ENCODE peak calls at places on chromosomes 11 and 22, in seven cellular contexts. L, G, Q, I, B, M and H are unnamed samples.

GRCh38 chr11:67387074-67387473 is 4.7 kb upstream of the RAD9A start:
- DNase-seq in L (no peak), G (no peak), Q (no peak), I (no peak), B (no peak), M (no peak), H (no peak)

GRCh38 chr22:33018232-33018864 is 39.8 kb downstream of the SYN3 start:
- DNase-seq in L (peak), G (peak), Q (peak), I (no peak), B (peak), M (peak), H (peak)

GRCh38 chr22:35380537-35381423 is at the start of gene HMOX1:
- DNase-seq in L (peak), G (peak), Q (peak), I (peak), B (peak), M (peak), H (peak)

GRCh38 chr11:100801225-100801999 is 114.3 kb downstream of the ARHGAP42 start:
- DNase-seq in L (no peak), G (no peak), Q (no peak), I (no peak), B (no peak), M (no peak), H (no peak)

GRCh38 chr11:69541501-69542313 is 60.2 kb downstream of the LINC01488 start:
- DNase-seq in L (peak), G (no peak), Q (peak), I (no peak), B (no peak), M (no peak), H (no peak)

GRCh38 chr11:94417386-94417987 is 16.3 kb upstream of the GPR83 start:
- DNase-seq in L (no peak), G (no peak), Q (peak), I (no peak), B (no peak), M (no peak), H (no peak)

GRCh38 chr11:129375731-129376657 is at the start of gene BARX2:
- DNase-seq in L (peak), G (peak), Q (peak), I (no peak), B (peak), M (no peak), H (peak)

GRCh38 chr11:85699957-85700741 is 14.2 kb upstream of the CCDC89 start:
- DNase-seq in L (no peak), G (no peak), Q (no peak), I (no peak), B (no peak), M (no peak), H (no peak)

GRCh38 chr11:70070736-70071135 is 7.4 kb upstream of the ANO1 start:
- DNase-seq in L (no peak), G (no peak), Q (no peak), I (no peak), B (no peak), M (no peak), H (no peak)

GRCh38 chr11:101127348-101127698 is 2.3 kb downstream of the PGR start:
- DNase-seq in L (peak), G (peak), Q (no peak), I (no peak), B (peak), M (no peak), H (peak)

GRCh38 chr22:25235547-25236290 is 16.3 kb downstream of the CRYBB2 start:
- DNase-seq in L (peak), G (peak), Q (peak), I (peak), B (peak), M (peak), H (peak)

GRCh38 chr11:17793642-17794170 is 59.1 kb downstream of the KCNC1 start:
- DNase-seq in L (no peak), G (no peak), Q (no peak), I (no peak), B (no peak), M (no peak), H (no peak)

GRCh38 chr11:112085822-112086421 is 634 bp downstream of the TIMM8B start:
- DNase-seq in L (no peak), G (peak), Q (peak), I (peak), B (peak), M (no peak), H (peak)

GRCh38 chr11:12150831-12151382 is 40.5 kb downstream of the MICAL2 start:
- DNase-seq in L (no peak), G (no peak), Q (peak), I (no peak), B (peak), M (no peak), H (no peak)

GRCh38 chr11:129373489-129373953 is 2.1 kb upstream of the BARX2 start:
- DNase-seq in L (no peak), G (no peak), Q (no peak), I (no peak), B (no peak), M (no peak), H (no peak)

GRCh38 chr22:45708145-45708544 is 36.5 kb downstream of the ATXN10 start:
- DNase-seq in L (no peak), G (no peak), Q (no peak), I (no peak), B (no peak), M (no peak), H (no peak)

GRCh38 chr11:1563149-1563638 is 8.9 kb downstream of the DUSP8 start:
- DNase-seq in L (no peak), G (no peak), Q (no peak), I (no peak), B (no peak), M (no peak), H (no peak)

GRCh38 chr22:32699686-32700085 is 101.8 kb upstream of the TIMP3 start:
- DNase-seq in L (no peak), G (no peak), Q (no peak), I (no peak), B (no peak), M (no peak), H (no peak)

GRCh38 chr11:109298865-109299264 is 123.1 kb upstream of the C11orf87 start:
- DNase-seq in L (no peak), G (no peak), Q (no peak), I (no peak), B (no peak), M (no peak), H (no peak)

GRCh38 chr22:45709866-45710265 is 38.2 kb downstream of the ATXN10 start:
- DNase-seq in L (no peak), G (no peak), Q (peak), I (no peak), B (no peak), M (no peak), H (no peak)

GRCh38 chr11:82653752-82654151 is 79.9 kb downstream of the FAM181B start:
- DNase-seq in L (no peak), G (no peak), Q (no peak), I (no peak), B (no peak), M (no peak), H (no peak)

GRCh38 chr11:12377106-12377823 is at the start of gene PARVA:
- DNase-seq in L (peak), G (peak), Q (peak), I (no peak), B (peak), M (peak), H (peak)

GRCh38 chr22:27011131-27011530 is 353.7 kb downstream of the MIAT start:
- DNase-seq in L (no peak), G (no peak), Q (no peak), I (no peak), B (no peak), M (no peak), H (no peak)

GRCh38 chr11:60170566-60170965 is 12.3 kb downstream of the MS4A6A start:
- DNase-seq in L (no peak), G (no peak), Q (no peak), I (no peak), B (no peak), M (no peak), H (no peak)

GRCh38 chr11:18365736-18366135 is 28.6 kb upstream of the LDHA start:
- DNase-seq in L (no peak), G (no peak), Q (no peak), I (no peak), B (no peak), M (no peak), H (no peak)

GRCh38 chr11:28701760-28702449 is 593.7 kb downstream of the METTL15 start:
- DNase-seq in L (peak), G (no peak), Q (no peak), I (no peak), B (no peak), M (no peak), H (peak)

GRCh38 chr22:38097557-38098409 is 12.7 kb downstream of the BAIAP2L2 start:
- DNase-seq in L (no peak), G (peak), Q (peak), I (no peak), B (no peak), M (no peak), H (no peak)

GRCh38 chr11:1825039-1825740 is 9.6 kb upstream of the SYT8 start:
- DNase-seq in L (peak), G (peak), Q (no peak), I (no peak), B (peak), M (no peak), H (no peak)

DNA sequence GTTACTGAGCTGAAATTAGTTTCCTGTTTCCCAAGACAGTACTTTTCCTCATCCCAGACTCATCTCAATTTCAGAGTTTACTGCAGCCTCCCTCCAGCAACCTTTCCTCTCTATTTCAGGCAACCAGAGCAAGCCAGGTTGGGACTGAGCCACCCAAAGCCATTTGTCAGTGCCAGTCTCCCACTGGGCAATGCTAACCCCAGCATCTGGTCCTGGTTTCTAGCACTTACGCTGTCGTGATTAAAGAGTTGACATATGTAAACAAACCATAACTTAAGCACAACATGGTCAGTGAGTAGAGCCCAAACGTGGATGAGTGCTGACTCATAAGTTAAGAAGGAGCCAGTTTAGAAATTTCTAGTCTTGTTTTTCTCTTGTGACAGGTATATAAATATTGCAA is 119.6 kb upstream of the BLID start:
- DNase-seq in L (peak), G (no peak), Q (peak), I (peak), B (no peak), M (no peak), H (no peak)
- H3K27ac ChIP-seq in L (peak), G (no peak), Q (peak), I (peak), B (peak), M (no peak), H (no peak)

DNA sequence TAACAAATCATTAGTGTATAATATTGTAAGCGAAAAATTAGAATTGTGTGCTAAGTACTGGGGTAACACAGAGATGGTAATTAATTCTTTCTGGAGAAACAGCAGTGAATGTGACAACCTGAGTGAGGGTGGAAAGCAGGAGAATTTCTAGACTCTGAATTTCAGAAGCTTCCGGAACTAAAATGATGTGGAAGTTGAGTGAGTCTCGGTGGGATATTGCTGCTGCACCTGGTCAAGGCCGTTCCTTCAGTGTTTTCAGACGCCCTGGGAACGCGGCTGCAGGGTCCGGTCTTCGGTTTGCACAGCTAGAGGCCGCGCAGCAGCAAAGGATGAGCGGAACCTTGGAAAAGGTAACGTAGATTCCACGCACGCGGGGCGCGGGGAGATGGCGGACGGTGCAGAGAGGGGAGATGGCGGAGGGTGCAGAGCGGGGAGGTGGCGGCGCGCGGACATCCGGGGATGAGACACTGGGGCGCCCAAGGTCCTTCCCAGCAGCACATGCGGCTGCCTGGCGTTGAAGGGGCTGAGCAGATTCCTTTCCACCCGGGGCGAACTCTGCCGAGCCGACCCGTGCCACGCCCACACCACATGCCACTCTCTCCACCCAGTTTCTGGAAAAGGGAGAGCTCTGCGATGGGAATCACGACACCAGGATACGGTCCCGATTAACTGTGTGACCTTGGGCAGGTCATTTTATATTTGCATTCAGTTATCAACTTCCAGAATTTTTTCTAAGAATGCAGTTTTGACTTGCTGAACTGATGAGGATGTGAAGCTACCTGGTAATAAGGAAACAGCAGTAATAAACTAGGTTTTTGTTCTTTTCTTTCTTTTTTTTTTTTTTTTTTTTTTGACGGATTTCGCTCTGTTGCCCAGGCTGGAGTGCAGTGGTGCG is at the start of gene MRPL48:
- DNase-seq in L (peak), G (peak), Q (peak), I (peak), B (peak), M (peak), H (peak)
- TF ChIP-seq POLR2A in L (peak), G (peak), Q (no peak), I (no peak), B (peak), M (peak), H (peak)

GRCh38 chr22:41305646-41306045 is 4.3 kb downstream of the ZC3H7B start:
- DNase-seq in L (no peak), G (peak), Q (peak), I (no peak), B (no peak), M (no peak), H (peak)

GRCh38 chr22:41310336-41310735 is 9.0 kb downstream of the ZC3H7B start:
- DNase-seq in L (no peak), G (no peak), Q (no peak), I (no peak), B (no peak), M (no peak), H (no peak)

GRCh38 chr22:41311487-41311886 is 10.2 kb downstream of the ZC3H7B start:
- DNase-seq in L (no peak), G (no peak), Q (no peak), I (no peak), B (no peak), M (no peak), H (no peak)

GRCh38 chr22:41308054-41308453 is 6.7 kb downstream of the ZC3H7B start:
- DNase-seq in L (no peak), G (no peak), Q (peak), I (no peak), B (no peak), M (no peak), H (no peak)

DNA sequence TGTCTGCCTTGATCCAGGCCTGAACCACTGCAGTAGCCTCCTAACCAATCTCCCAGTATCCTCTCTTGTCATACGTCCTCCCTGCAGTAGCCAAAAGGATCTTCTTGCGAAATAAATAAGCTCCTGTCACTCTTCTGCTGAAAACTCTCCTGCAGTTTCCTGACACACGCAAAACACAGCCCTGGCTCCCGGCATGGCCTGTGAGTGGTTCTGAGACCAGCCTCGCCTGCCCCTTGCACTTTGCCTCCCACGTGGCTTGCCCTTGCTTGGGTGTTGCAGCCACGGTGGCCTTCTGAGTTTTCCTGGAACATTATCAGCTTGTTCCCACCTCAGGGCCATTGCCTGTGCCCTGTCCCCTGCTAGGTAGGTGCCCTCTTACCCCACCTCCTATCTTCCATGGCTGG is 7.2 kb downstream of the ZC3H7B start:
- DNase-seq in L (no peak), G (peak), Q (no peak), I (peak), B (peak), M (no peak), H (peak)
- TF ChIP-seq CTCF in L (no peak), G (no peak), Q (no peak), I (no peak), B (no peak), M (no peak), H (no peak)

GRCh38 chr22:28015056-28015445 is 96.0 kb upstream of the PITPNB start:
- DNase-seq in L (peak), G (no peak), Q (no peak), I (no peak), B (no peak), M (peak), H (peak)
- H3K27ac ChIP-seq in L (no peak), G (no peak), Q (no peak), I (no peak), B (no peak), M (no peak), H (no peak)

DNA sequence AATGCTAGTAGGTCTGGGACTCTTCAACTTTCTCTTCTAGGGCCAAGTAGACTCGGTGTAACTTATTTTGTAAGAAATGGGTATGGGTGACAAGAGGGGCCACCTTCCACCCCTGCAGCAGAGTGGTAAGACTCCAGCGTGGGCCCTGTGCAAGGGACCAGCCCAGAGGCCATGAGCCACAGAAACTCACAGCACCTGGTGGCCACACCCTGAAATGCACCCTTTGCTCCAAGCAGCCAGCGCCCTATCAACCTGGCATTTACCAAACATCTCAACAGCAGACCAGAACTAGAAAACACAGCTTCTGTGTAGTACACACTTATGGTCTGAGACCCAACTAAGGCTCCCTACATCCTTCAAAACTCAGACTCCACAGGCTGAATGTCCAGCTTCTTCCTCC is 5.7 kb downstream of the CDCA5 start:
- DNase-seq in L (peak), G (peak), Q (peak), I (no peak), B (peak), M (no peak), H (peak)
- TF ChIP-seq POLR2A in L (no peak), G (no peak), Q (no peak), I (no peak), B (no peak), M (no peak), H (no peak)

DNA sequence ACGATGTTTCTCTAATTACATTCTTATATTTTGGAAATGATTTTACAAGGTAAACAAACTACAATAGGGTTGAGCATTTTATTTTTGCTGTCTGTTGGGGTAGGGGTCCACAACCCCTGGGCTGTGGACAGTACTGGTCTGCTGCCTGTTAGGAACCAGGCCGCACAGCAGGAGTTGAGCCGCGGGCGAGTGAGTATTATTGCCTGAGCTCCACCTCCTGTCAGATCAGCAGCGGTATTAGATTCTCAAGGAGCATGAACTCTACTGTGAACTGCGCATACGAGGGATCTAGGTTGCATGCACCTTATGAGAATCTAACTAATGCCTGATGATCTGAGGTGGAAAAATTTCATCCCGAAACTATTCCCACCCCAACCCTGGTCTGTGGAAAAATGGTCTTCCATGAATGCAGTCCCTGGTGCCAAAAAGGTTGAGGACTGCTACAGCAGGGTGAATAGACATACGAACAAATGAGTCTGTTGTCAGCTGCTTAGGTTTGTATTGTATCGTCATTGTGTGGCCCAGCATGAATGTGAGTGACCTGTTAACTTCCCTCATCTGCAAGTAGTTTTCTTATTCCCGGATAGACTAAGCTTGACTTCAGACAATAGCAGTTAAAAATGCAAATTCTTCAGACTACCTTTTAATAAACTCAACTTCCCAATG is 29.8 kb downstream of the RNF141 start:
- DNase-seq in L (no peak), G (no peak), Q (no peak), I (no peak), B (no peak), M (no peak), H (peak)
- TF ChIP-seq CTCF in L (no peak), G (no peak), Q (no peak), I (no peak), B (no peak), M (no peak), H (no peak)

DNA sequence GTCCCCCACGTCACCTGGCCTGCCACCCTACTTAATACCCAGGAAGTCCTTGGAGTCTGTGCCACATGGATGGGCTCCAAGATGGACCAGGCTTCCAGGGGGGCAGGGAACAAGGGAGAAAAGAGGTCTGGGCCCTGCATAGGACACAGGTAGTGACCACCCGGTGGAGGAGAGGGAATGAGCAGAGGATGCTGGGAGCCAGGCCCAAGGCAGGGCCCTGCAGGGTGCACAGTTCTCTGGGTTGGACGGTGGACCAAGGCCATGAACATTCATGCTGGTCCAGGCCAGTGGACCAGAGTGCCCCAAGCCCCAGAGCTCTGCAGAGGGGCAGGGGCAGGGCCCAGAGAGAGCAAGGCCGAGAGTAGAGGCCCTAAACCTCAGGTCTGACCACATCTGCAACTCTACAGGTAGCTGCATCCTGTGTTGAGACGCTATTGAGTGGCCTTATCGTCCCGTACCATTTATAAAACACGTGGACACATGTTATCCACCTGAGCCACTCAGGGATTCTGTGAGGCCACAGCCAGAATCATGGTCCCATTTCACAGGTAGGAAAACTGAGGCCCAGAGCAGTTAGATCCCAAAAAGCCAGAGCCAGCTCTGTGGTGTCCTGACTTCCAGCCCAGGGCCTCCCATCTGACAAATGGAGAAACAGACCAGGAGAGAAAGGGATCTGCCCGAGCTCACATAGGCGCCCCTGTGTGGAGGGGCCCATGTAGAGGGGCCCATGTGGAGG is 46.4 kb downstream of the IGLL5 start:
- DNase-seq in L (no peak), G (no peak), Q (no peak), I (no peak), B (no peak), M (no peak), H (no peak)
- H3K27ac ChIP-seq in L (no peak), G (no peak), Q (no peak), I (no peak), B (peak), M (no peak), H (no peak)